ENCODE peak calls at places on chromosome 1, in seven cellular contexts. O is tibial nerve; H is effector memory CD4-positive, alpha-beta T cell; B is mammary epithelial cell; R is adrenal gland; N is CD8-positive, alpha-beta memory T cell; E is lower lobe of right lung. S is an unnamed sample. For H3K36me3, the result is how much of the 10 kb centered on the place peaks cover.

GRCh38 chr1:55741516-55741915 is 526.4 kb upstream of the USP24 start:
- DNase-seq in B (no peak), E (no peak), N (no peak), H (no peak), R (no peak), O (no peak), S (no peak)

GRCh38 chr1:184646824-184647223 is 107.8 kb downstream of the EDEM3 start:
- DNase-seq in B (no peak), E (no peak), N (no peak), R (no peak), H (no peak), O (no peak), S (no peak)

GRCh38 chr1:18110968-18111367 is 3.4 kb downstream of the IGSF21 start:
- DNase-seq in E (no peak), N (no peak), O (no peak), H (no peak), R (no peak), B (no peak), S (no peak)

GRCh38 chr1:6987940-6988339 is 202.7 kb downstream of the CAMTA1 start:
- DNase-seq in H (no peak), E (no peak), O (no peak), R (no peak), B (no peak), N (no peak), S (no peak)

GRCh38 chr1:216554934-216555333 is 131.7 kb upstream of the USH2A start:
- DNase-seq in O (no peak), R (no peak), N (no peak), E (no peak), B (no peak), H (no peak), S (no peak)

GRCh38 chr1:171081220-171081993 is 9.3 kb upstream of the FMO3 start:
- DNase-seq in N (no peak), B (peak), H (no peak), O (no peak), E (no peak), R (no peak), S (no peak)

GRCh38 chr1:228035844-228036243 is 29.0 kb downstream of the WNT3A start:
- DNase-seq in N (no peak), E (no peak), O (no peak), R (no peak), H (no peak), B (no peak), S (no peak)

GRCh38 chr1:115329965-115330364 is 8.1 kb downstream of the NGF start:
- DNase-seq in B (no peak), O (no peak), H (no peak), R (no peak), E (no peak), N (no peak), S (no peak)

GRCh38 chr1:102174259-102174863 is 177.6 kb upstream of the OLFM3 start:
- DNase-seq in O (no peak), B (peak), N (no peak), E (no peak), R (no peak), H (no peak), S (no peak)

GRCh38 chr1:23590058-23590783 is 30.9 kb upstream of the ID3 start:
- DNase-seq in E (no peak), H (no peak), B (no peak), R (no peak), O (no peak), N (no peak), S (no peak)

GRCh38 chr1:188218289-188218688 is 1389.5 kb downstream of the PLA2G4A start:
- DNase-seq in N (no peak), H (no peak), O (no peak), E (no peak), R (no peak), B (no peak), S (no peak)

GRCh38 chr1:95561244-95561840 is 327.3 kb downstream of the RWDD3 start:
- DNase-seq in B (no peak), R (no peak), E (no peak), N (no peak), O (no peak), H (no peak), S (no peak)

GRCh38 chr1:27527223-27527856 is 37.4 kb upstream of the WASF2 start:
- DNase-seq in O (peak), B (no peak), E (peak), N (peak), H (no peak), R (peak), S (no peak)

GRCh38 chr1:5971471-5972197 is 20.6 kb downstream of the NPHP4 start:
- DNase-seq in E (no peak), B (no peak), N (no peak), H (no peak), R (no peak), O (no peak), S (no peak)

GRCh38 chr1:24438423-24438901 is 22.9 kb downstream of the NIPAL3 start:
- DNase-seq in H (no peak), E (no peak), N (no peak), B (no peak), R (no peak), O (peak), S (no peak)

GRCh38 chr1:207423560-207424292 is 30.4 kb upstream of the CR2 start:
- DNase-seq in E (no peak), R (no peak), O (no peak), N (no peak), B (no peak), H (no peak), S (peak)

GRCh38 chr1:160330119-160330518 is 12.9 kb downstream of the COPA start:
- DNase-seq in H (no peak), N (no peak), E (no peak), O (no peak), R (no peak), B (no peak), S (no peak)

GRCh38 chr1:10621906-10622305 is 147.2 kb downstream of the PEX14 start:
- DNase-seq in B (no peak), H (no peak), N (peak), O (no peak), R (no peak), E (no peak), S (no peak)

GRCh38 chr1:169829671-169830070 is 35.0 kb upstream of the METTL18 start:
- DNase-seq in N (no peak), B (no peak), E (no peak), H (no peak), O (no peak), R (no peak), S (no peak)

GRCh38 chr1:227948493-227949260 is 945 bp upstream of the WNT9A start:
- DNase-seq in H (no peak), B (peak), O (no peak), E (peak), N (peak), R (no peak), S (peak)

GRCh38 chr1:46804926-46805325 is 6.1 kb downstream of the CYP4B1 start:
- DNase-seq in O (peak), B (no peak), N (no peak), E (no peak), H (no peak), R (no peak), S (no peak)

GRCh38 chr1:59360170-59360569 is 63.3 kb downstream of the FGGY start:
- DNase-seq in H (no peak), B (peak), R (peak), E (no peak), N (no peak), O (no peak), S (no peak)

DNA sequence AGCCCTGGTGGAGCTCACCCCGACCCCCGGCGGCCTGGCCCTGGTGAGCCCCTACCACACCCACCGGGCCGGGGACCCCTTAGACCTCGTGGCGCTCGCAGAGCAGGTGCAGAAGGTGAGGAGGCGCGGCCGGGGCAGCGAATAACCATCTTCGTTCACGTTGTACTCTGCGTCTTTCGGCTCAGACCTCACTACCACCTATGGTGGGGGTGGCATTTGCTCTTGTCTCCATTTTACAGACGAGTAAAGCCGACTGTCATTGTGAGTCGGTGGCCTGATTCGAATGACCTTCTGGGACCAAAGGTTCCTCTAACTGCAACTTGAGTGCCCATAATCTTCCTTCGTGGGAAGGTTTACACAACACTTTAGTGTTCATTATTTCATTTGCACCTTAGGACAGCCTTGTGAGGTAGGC is 468 bp downstream of the C1orf50 start:
- DNase-seq in E (no peak), R (no peak), N (no peak), H (no peak), O (no peak), B (peak), S (no peak)
- H3K36me3 ChIP-seq in E (under half), R (under half), N (under half), H (under half), O (under half), B (under half), S (under half)

GRCh38 chr1:8417625-8418024 is 99.7 kb downstream of the SLC45A1 start:
- DNase-seq in N (no peak), B (no peak), H (no peak), O (no peak), R (no peak), E (no peak), S (no peak)
- H3K27ac ChIP-seq in N (no peak), B (no peak), H (no peak), O (no peak), R (peak), E (peak), S (peak)

GRCh38 chr1:236890152-236891056 is 95.3 kb downstream of the MTR start:
- DNase-seq in E (no peak), N (no peak), H (no peak), O (no peak), R (no peak), B (no peak), S (no peak)
- H3K36me3 ChIP-seq in E (half or more), N (half or more), H (half or more), O (half or more), R (half or more), B (under half), S (half or more)

GRCh38 chr1:3910049-3910731 is 10.1 kb upstream of the C1orf174 start:
- DNase-seq in E (peak), B (no peak), O (no peak), H (no peak), N (peak), R (no peak), S (no peak)
- H3K27ac ChIP-seq in E (no peak), B (no peak), O (no peak), H (no peak), N (no peak), R (no peak), S (no peak)

GRCh38 chr1:45507195-45507594 is 7.1 kb downstream of the MMACHC start:
- DNase-seq in N (no peak), B (no peak), O (no peak), H (no peak), R (no peak), E (no peak), S (no peak)

GRCh38 chr1:45510036-45510971 is 10.2 kb downstream of the MMACHC start:
- DNase-seq in N (no peak), H (no peak), B (no peak), R (no peak), O (no peak), E (no peak), S (no peak)

GRCh38 chr1:45508295-45509151 is 8.4 kb downstream of the MMACHC start:
- DNase-seq in N (no peak), E (no peak), O (no peak), B (no peak), H (no peak), R (no peak), S (no peak)

GRCh38 chr1:45510972-45511527 is 10.6 kb downstream of the PRDX1 start:
- DNase-seq in B (no peak), R (no peak), H (no peak), E (no peak), O (no peak), N (no peak), S (no peak)

GRCh38 chr1:45507893-45508292 is 7.8 kb downstream of the MMACHC start:
- DNase-seq in O (no peak), N (no peak), H (no peak), E (no peak), B (no peak), R (no peak), S (no peak)
- H3K36me3 ChIP-seq in O (half or more), N (under half), H (under half), E (under half), B (under half), R (under half), S (under half)

GRCh38 chr1:54014009-54014629 is 3.9 kb downstream of the LDLRAD1 start:
- DNase-seq in H (no peak), N (no peak), E (no peak), B (no peak), R (no peak), O (no peak), S (peak)
- H3K27ac ChIP-seq in H (no peak), N (no peak), E (no peak), B (no peak), R (no peak), O (no peak), S (no peak)

GRCh38 chr1:165675794-165676193 is 22.6 kb downstream of the ALDH9A1 start:
- DNase-seq in R (no peak), E (no peak), B (no peak), N (no peak), H (no peak), O (no peak), S (no peak)
- H3K36me3 ChIP-seq in R (under half), E (half or more), B (under half), N (under half), H (under half), O (half or more), S (under half)

DNA sequence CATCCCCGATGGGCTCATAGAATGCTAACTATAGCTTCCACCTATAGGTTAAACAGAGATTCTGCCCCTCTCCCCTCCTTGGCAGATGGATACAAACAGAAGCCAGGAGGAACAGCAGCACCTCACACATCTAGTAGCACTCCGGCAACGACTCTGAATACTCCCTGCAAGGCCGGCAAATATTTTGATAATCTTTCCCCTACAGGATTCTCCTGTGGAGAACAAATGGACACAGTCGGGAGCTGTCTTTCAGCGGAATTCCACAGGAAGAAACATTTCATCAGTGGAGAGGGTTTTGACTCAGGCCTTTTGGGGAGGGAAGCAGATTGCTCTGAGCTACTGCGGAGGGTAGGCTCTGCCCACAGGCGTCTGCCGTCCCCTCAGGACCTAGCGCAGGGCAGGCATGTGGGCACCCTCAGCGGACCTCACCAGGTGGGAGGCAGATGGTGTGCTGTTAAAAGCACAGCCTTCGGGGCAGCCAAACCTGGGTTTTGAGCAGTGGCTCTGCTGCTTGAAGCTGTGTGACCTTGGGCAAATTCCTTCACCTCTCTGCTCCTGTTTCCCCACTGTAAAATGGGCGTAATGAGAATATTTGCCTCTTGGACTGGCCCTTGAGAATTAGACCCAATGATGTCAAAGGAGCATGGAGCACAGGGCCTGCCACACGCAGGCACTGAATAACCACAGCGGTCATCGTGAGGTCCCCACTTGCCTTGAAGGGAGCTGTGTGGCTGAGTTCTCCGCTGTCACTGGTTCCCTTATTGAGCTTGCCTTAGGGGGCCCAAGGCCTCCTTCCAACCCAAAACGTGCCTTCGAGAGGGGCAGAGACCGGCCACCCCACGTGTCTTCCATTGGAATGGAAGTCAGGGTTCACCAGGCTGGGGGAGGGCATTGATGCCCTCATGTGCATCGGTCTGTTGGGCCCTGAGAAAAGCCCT is 19.2 kb upstream of the BCAR3 start:
- DNase-seq in H (no peak), O (no peak), N (no peak), E (no peak), B (no peak), R (no peak), S (no peak)
- H3K27ac ChIP-seq in H (no peak), O (no peak), N (no peak), E (no peak), B (peak), R (no peak), S (no peak)

DNA sequence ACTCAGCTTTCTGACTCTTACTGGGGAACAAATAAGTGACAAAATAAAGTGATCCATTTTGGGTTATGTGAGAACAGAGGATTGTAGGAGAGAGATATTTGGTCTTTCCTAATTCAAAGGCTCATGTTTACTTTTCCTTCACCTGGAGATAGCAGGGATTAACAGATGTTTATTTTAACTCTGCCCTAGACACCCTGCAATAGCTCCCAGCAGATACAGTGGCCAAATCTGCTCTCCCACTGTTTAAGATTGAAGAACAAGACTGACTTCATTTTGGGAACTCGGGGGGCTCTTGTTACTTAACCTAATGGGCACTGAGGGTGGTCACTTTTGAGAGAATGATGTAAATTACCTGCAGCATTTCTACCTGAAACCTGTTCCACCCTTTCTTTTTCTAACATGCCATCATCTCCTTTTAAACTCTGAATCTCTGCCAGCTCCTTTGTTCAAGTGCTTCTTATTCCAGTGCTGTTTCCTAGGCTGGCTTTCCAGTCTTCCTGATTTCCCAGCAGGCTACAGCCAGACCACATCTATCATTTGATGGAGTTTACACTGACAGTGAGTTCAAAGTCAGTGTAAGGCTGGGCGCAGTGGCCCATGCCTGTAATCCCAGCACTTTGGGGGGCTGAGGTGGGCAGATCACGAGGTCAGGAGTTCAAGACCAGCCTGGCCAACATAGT is 90.0 kb downstream of the SELENOF start:
- DNase-seq in B (no peak), H (no peak), R (no peak), E (no peak), O (no peak), N (no peak), S (no peak)
- H3K36me3 ChIP-seq in B (under half), H (under half), R (under half), E (under half), O (under half), N (under half), S (under half)

GRCh38 chr1:110726755-110727154 is 52.0 kb upstream of the KCNA3 start:
- DNase-seq in B (no peak), R (no peak), O (no peak), H (no peak), N (no peak), E (no peak), S (no peak)
- H3K27ac ChIP-seq in B (no peak), R (no peak), O (no peak), H (no peak), N (no peak), E (no peak), S (no peak)